ENCODE peak calls at places on chromosome 12, in four cellular contexts. One of them, this sample, is unnamed.

GRCh38 chr12:60209933-60210332 is 614.1 kb downstream of the SLC16A7 start:
- DNase-seq in lung: no peak
- DNase-seq in Panc1: no peak
- DNase-seq in mesenchymal stem cell: no peak
- DNase-seq in this sample: no peak

GRCh38 chr12:88764781-88765470 is 184.7 kb upstream of the KITLG start:
- DNase-seq in lung: no peak
- DNase-seq in mesenchymal stem cell: no peak
- DNase-seq in Panc1: no peak
- DNase-seq in this sample: no peak

GRCh38 chr12:3273409-3273853 is 196.3 kb downstream of the TSPAN9 start:
- DNase-seq in lung: no peak
- DNase-seq in mesenchymal stem cell: peak; percentile 29
- DNase-seq in Panc1: no peak
- DNase-seq in this sample: peak; percentile 98

GRCh38 chr12:95623554-95624170 is 72.4 kb upstream of the USP44 start:
- DNase-seq in mesenchymal stem cell: peak; percentile 78
- DNase-seq in lung: peak; percentile 78
- DNase-seq in Panc1: no peak
- DNase-seq in this sample: peak; percentile 88

GRCh38 chr12:121452356-121453021 is 52.6 kb downstream of the RNF34 start:
- DNase-seq in mesenchymal stem cell: no peak
- DNase-seq in Panc1: no peak
- DNase-seq in lung: no peak
- DNase-seq in this sample: peak; percentile 95

GRCh38 chr12:32509328-32510122 is 110.2 kb downstream of the FGD4 start:
- DNase-seq in Panc1: no peak
- DNase-seq in mesenchymal stem cell: no peak
- DNase-seq in lung: no peak
- DNase-seq in this sample: no peak

GRCh38 chr12:49645151-49646039 is 22.0 kb downstream of the PRPF40B start:
- DNase-seq in lung: no peak
- DNase-seq in mesenchymal stem cell: no peak
- DNase-seq in Panc1: no peak
- DNase-seq in this sample: no peak

GRCh38 chr12:5503774-5504173 is 71.9 kb downstream of the NTF3 start:
- DNase-seq in mesenchymal stem cell: no peak
- DNase-seq in Panc1: no peak
- DNase-seq in lung: no peak
- DNase-seq in this sample: no peak

GRCh38 chr12:91617830-91618229 is 435.2 kb upstream of the DCN start:
- DNase-seq in mesenchymal stem cell: no peak
- DNase-seq in Panc1: no peak
- DNase-seq in lung: no peak
- DNase-seq in this sample: no peak

GRCh38 chr12:41365653-41366131 is 177.6 kb downstream of the PDZRN4 start:
- DNase-seq in Panc1: no peak
- DNase-seq in mesenchymal stem cell: no peak
- DNase-seq in lung: no peak
- DNase-seq in this sample: no peak

GRCh38 chr12:111440631-111441030 is 34.9 kb downstream of the SH2B3 start:
- DNase-seq in mesenchymal stem cell: no peak
- DNase-seq in lung: no peak
- DNase-seq in Panc1: no peak
- DNase-seq in this sample: no peak

GRCh38 chr12:26198742-26199141 is 3.4 kb downstream of the SSPN start:
- DNase-seq in lung: no peak
- DNase-seq in Panc1: no peak
- DNase-seq in mesenchymal stem cell: peak; percentile 58
- DNase-seq in this sample: no peak

GRCh38 chr12:111359231-111359913 is 9.5 kb downstream of the PHETA1 start:
- DNase-seq in mesenchymal stem cell: peak; percentile 5
- DNase-seq in lung: no peak
- DNase-seq in Panc1: no peak
- DNase-seq in this sample: peak; percentile 49

GRCh38 chr12:132926417-132926833 is 29.7 kb downstream of the ZNF605 start:
- DNase-seq in mesenchymal stem cell: peak; percentile 6
- DNase-seq in lung: no peak
- DNase-seq in Panc1: no peak
- DNase-seq in this sample: no peak

GRCh38 chr12:6827437-6827894 is 741 bp upstream of the P3H3 start:
- DNase-seq in Panc1: no peak
- DNase-seq in mesenchymal stem cell: peak; percentile 91
- DNase-seq in lung: peak; percentile 58
- DNase-seq in this sample: peak; percentile 100

GRCh38 chr12:121209629-121210572 is at the start of gene P2RX4:
- DNase-seq in Panc1: no peak
- DNase-seq in mesenchymal stem cell: peak; percentile 84
- DNase-seq in lung: peak; percentile 87
- DNase-seq in this sample: peak; percentile 94

GRCh38 chr12:109736552-109737108 is 23.0 kb downstream of the FAM222A start:
- DNase-seq in Panc1: no peak
- DNase-seq in lung: no peak
- DNase-seq in mesenchymal stem cell: peak; percentile 80
- DNase-seq in this sample: peak; percentile 91

GRCh38 chr12:95963104-95963503 is 20.0 kb downstream of the AMDHD1 start:
- DNase-seq in lung: no peak
- DNase-seq in mesenchymal stem cell: peak; percentile 2
- DNase-seq in Panc1: no peak
- DNase-seq in this sample: no peak

GRCh38 chr12:28899951-28900350 is 249.1 kb upstream of the FAR2 start:
- DNase-seq in Panc1: no peak
- DNase-seq in mesenchymal stem cell: peak; percentile 90
- DNase-seq in lung: no peak
- DNase-seq in this sample: peak; percentile 71

GRCh38 chr12:25155031-25155576 is 39.9 kb downstream of the DNAI7 start:
- DNase-seq in mesenchymal stem cell: peak; percentile 59
- DNase-seq in Panc1: peak; percentile 33
- DNase-seq in lung: no peak
- DNase-seq in this sample: peak; percentile 69

GRCh38 chr12:27631813-27632491 is 64.3 kb upstream of the REP15 start:
- DNase-seq in Panc1: no peak
- DNase-seq in lung: no peak
- DNase-seq in mesenchymal stem cell: no peak
- DNase-seq in this sample: no peak

GRCh38 chr12:49026678-49027480 is 8.3 kb upstream of the PRKAG1 start:
- DNase-seq in lung: no peak
- DNase-seq in Panc1: no peak
- DNase-seq in mesenchymal stem cell: no peak
- DNase-seq in this sample: peak; percentile 61

GRCh38 chr12:30694971-30695326 is 720 bp downstream of the IPO8 start:
- DNase-seq in mesenchymal stem cell: peak; percentile 58
- DNase-seq in lung: peak; percentile 54
- DNase-seq in Panc1: no peak
- DNase-seq in this sample: peak; percentile 77

GRCh38 chr12:20096430-20096829 is 271.9 kb upstream of the PDE3A start:
- DNase-seq in lung: no peak
- DNase-seq in mesenchymal stem cell: peak; percentile 12
- DNase-seq in Panc1: no peak
- DNase-seq in this sample: no peak

GRCh38 chr12:18753481-18754117 is 15.7 kb downstream of the CAPZA3 start:
- DNase-seq in lung: no peak
- DNase-seq in mesenchymal stem cell: peak; percentile 52
- DNase-seq in Panc1: no peak
- DNase-seq in this sample: no peak

GRCh38 chr12:88658009-88658408 is 77.7 kb upstream of the KITLG start:
- DNase-seq in Panc1: no peak
- DNase-seq in mesenchymal stem cell: no peak
- DNase-seq in lung: no peak
- DNase-seq in this sample: no peak

DNA sequence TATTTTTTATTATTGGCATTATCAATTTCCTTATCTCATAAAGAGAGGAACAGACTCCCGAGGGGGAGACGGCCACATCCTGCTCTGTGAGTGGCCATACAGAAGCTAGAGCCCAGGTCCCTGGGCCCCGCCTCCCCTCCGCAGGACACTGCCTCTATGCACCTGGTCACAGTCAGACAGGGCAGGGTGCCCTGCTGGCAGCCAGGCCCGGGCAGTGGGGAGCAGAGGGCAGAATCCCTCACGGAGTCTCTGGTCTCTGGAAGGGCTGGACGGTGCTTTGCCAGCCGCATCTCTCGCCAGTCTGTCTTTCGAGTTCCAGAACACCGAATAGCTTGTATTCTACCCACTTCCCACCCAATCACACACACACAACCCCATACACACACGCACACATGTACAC is 16.4 kb upstream of the CACNA2D4 start:
- DNase-seq in Panc1: no peak
- DNase-seq in lung: no peak
- DNase-seq in mesenchymal stem cell: no peak
- DNase-seq in this sample: no peak
- H3K27ac ChIP-seq in Panc1: no peak overlapping the region
- H3K27ac ChIP-seq in lung: no peak overlapping the region
- H3K27ac ChIP-seq in mesenchymal stem cell: no peak overlapping the region
- H3K27ac ChIP-seq in this sample: no peak overlapping the region

GRCh38 chr12:53536962-53537361 is 29.7 kb upstream of the NPFF start:
- DNase-seq in lung: peak; percentile 44
- DNase-seq in Panc1: no peak
- DNase-seq in mesenchymal stem cell: no peak
- DNase-seq in this sample: no peak
- H3K27ac ChIP-seq in lung: no peak overlapping the region
- H3K27ac ChIP-seq in Panc1: no peak overlapping the region
- H3K27ac ChIP-seq in mesenchymal stem cell: no peak overlapping the region
- H3K27ac ChIP-seq in this sample: no peak overlapping the region

DNA sequence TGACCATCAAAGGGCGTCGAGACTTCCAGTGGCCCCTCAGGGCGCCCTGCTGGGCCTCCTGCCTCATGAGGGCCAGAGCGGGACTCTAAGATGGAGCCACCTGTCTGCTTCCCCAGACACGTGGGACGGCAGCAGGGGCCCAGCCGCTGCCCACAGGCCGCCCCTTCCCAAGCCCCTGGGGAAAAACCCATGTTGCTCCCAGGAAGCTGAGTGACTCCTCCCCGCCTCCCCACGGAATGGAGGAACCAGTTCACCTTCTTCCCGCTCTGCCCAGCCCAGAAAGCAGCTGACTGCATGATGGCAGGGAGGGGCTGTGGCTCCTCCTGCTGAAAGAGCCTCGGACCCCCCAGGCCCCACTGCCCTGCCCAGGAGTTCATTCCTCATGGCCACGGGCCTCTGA is 14.9 kb downstream of the RAB35 start:
- DNase-seq in Panc1: no peak
- DNase-seq in lung: no peak
- DNase-seq in mesenchymal stem cell: no peak
- DNase-seq in this sample: no peak
- H3K27ac ChIP-seq in Panc1: no peak overlapping the region
- H3K27ac ChIP-seq in lung: no peak overlapping the region
- H3K27ac ChIP-seq in mesenchymal stem cell: no peak overlapping the region
- H3K27ac ChIP-seq in this sample: no peak overlapping the region

GRCh38 chr12:101779200-101779599 is 39.9 kb upstream of the SYCP3 start:
- DNase-seq in Panc1: no peak
- DNase-seq in mesenchymal stem cell: no peak
- DNase-seq in lung: no peak
- DNase-seq in this sample: no peak

GRCh38 chr12:101777476-101777875 is 38.2 kb upstream of the SYCP3 start:
- DNase-seq in mesenchymal stem cell: no peak
- DNase-seq in Panc1: no peak
- DNase-seq in lung: no peak
- DNase-seq in this sample: no peak

GRCh38 chr12:101775814-101776213 is 36.6 kb upstream of the SYCP3 start:
- DNase-seq in lung: no peak
- DNase-seq in mesenchymal stem cell: no peak
- DNase-seq in Panc1: no peak
- DNase-seq in this sample: no peak

GRCh38 chr12:101779626-101780025 is 40.4 kb upstream of the SYCP3 start:
- DNase-seq in Panc1: no peak
- DNase-seq in mesenchymal stem cell: no peak
- DNase-seq in lung: no peak
- DNase-seq in this sample: no peak

DNA sequence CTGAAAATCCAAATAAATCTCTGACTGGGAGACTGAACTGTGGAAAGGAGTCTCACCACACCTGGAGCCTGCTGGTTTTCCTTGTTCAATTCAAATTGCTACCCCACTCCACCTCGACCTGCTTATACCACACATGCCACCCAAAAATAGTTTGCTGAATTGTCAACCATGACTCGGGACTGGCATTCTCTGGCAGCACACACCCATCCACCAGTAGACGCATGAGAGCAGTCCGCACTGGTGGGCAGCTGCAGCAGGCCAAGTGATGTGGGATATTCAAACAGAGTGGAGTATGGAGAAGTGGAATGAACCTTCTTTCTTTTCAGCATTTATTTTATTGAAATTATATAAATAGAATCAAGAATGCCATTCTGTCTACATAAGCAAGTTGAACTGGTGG is 38.7 kb upstream of the SYCP3 start:
- DNase-seq in Panc1: no peak
- DNase-seq in mesenchymal stem cell: no peak
- DNase-seq in lung: no peak
- DNase-seq in this sample: no peak
- H3K27ac ChIP-seq in Panc1: no peak overlapping the region
- H3K27ac ChIP-seq in mesenchymal stem cell: no peak overlapping the region
- H3K27ac ChIP-seq in lung: no peak overlapping the region
- H3K27ac ChIP-seq in this sample: no peak overlapping the region

GRCh38 chr12:62891805-62892549 is 43.0 kb downstream of the PPM1H start:
- DNase-seq in lung: no peak
- DNase-seq in Panc1: no peak
- DNase-seq in mesenchymal stem cell: no peak
- DNase-seq in this sample: no peak
- H3K27ac ChIP-seq in lung: no peak overlapping the region
- H3K27ac ChIP-seq in Panc1: no peak overlapping the region
- H3K27ac ChIP-seq in mesenchymal stem cell: no peak overlapping the region
- H3K27ac ChIP-seq in this sample: no peak overlapping the region

GRCh38 chr12:51371295-51371953 is 19.8 kb downstream of the GALNT6 start:
- DNase-seq in mesenchymal stem cell: peak; percentile 96
- DNase-seq in lung: peak; percentile 72
- DNase-seq in Panc1: peak; percentile 89
- DNase-seq in this sample: peak; percentile 98
- H3K27ac ChIP-seq in mesenchymal stem cell: peak overlapping the region; percentile 93
- H3K27ac ChIP-seq in lung: no peak overlapping the region
- H3K27ac ChIP-seq in Panc1: peak overlapping the region; percentile 69
- H3K27ac ChIP-seq in this sample: peak overlapping the region; percentile 68